ENCODE peak calls at places on chromosomes 7 and 10, in six cellular contexts. C is H9, Q is fibroblast of lung, T is neural progenitor cell, M is right atrium auricular region, V is psoas muscle. I is an unnamed sample.
A peak's percentile ranks its signal among the peaks of the same experiment; 100 is the strongest.

GRCh38 chr7:44961844-44962482 is 16.9 kb downstream of the MYO1G start:
- DNase-seq in M (no peak), V (no peak), T (no peak), C (peak; percentile 45), Q (no peak), I (peak; percentile 58)

GRCh38 chr10:133400624-133401424 is 6.9 kb downstream of the MTG1 start:
- DNase-seq in C (no peak), T (no peak), V (no peak), Q (no peak), M (no peak), I (no peak)

GRCh38 chr10:132977807-132978206 is 35.4 kb upstream of the CFAP46 start:
- DNase-seq in T (no peak), C (no peak), Q (no peak), V (peak; percentile 19), M (no peak), I (no peak)

GRCh38 chr7:158488225-158488889 is 99.3 kb downstream of the PTPRN2 start:
- DNase-seq in Q (no peak), M (no peak), T (no peak), V (no peak), C (no peak), I (no peak)

GRCh38 chr7:37585064-37585463 is 98.5 kb upstream of the GPR141 start:
- DNase-seq in T (no peak), M (no peak), V (no peak), Q (no peak), C (no peak), I (no peak)

GRCh38 chr7:104106106-104106505 is 101.7 kb downstream of the ORC5 start:
- DNase-seq in V (no peak), T (no peak), C (no peak), M (no peak), Q (peak; percentile 18), I (no peak)

GRCh38 chr10:7697304-7697822 is 5.8 kb upstream of the ITIH2 start:
- DNase-seq in T (no peak), V (no peak), C (no peak), M (no peak), Q (no peak), I (no peak)

GRCh38 chr10:93826355-93826754 is 67.4 kb upstream of the SLC35G1 start:
- DNase-seq in T (peak; percentile 41), Q (peak; percentile 20), C (no peak), M (no peak), V (no peak), I (no peak)

GRCh38 chr7:152511736-152512135 is 75.9 kb upstream of the KMT2C start:
- DNase-seq in C (no peak), M (no peak), Q (no peak), T (no peak), V (no peak), I (no peak)

GRCh38 chr10:12709516-12709915 is 292.0 kb downstream of the CCDC3 start:
- DNase-seq in V (no peak), M (no peak), T (no peak), C (no peak), Q (peak; percentile 63), I (no peak)

GRCh38 chr7:105797652-105798051 is 78.7 kb downstream of the ATXN7L1 start:
- DNase-seq in C (no peak), T (no peak), V (no peak), M (no peak), Q (no peak), I (no peak)
- H3K27ac ChIP-seq in C (no peak overlapping the region), T (no peak overlapping the region), V (no peak overlapping the region), M (no peak overlapping the region), Q (no peak overlapping the region), I (no peak overlapping the region)

GRCh38 chr10:22251751-22252285 is 34.0 kb upstream of the EBLN1 start:
- DNase-seq in T (peak; percentile 66), V (peak; percentile 79), Q (peak; percentile 58), C (peak; percentile 43), M (peak; percentile 68), I (peak; percentile 77)
- H3K27ac ChIP-seq in T (no peak overlapping the region), V (peak overlapping the region; percentile 87), Q (peak overlapping the region; percentile 95), C (no peak overlapping the region), M (peak overlapping the region; percentile 99), I (peak overlapping the region; percentile 92)

DNA sequence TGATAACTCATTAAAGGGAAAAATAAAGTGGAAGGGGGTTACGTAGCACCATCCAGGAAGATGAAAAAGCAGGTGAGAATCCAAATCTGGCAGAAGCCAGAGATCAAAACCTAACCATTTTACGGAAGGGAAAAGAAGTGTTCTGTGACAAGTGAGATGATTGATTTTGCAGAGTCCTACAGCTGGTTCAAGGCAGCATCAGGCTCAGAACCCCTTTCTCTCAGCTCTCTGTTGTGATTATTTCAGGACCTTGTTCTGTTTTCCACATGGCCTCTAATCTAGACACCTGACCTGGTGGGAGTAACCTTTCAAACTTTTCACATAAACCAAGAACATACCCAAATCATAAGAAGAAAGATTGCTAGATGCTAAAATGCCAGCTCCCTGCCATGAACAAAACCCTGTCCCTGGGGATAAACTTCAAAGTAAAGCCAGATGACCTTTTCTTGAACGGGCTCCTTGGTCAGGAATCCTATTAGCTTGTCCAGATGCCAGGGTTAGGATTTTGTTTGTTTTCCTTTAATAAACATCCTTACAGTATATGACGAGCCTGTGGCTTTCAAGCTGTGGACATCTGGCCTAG is 5.9 kb downstream of the DUSP5 start:
- DNase-seq in M (no peak), Q (no peak), V (no peak), C (no peak), T (no peak), I (no peak)
- H3K27ac ChIP-seq in M (peak overlapping the region; percentile 73), Q (peak overlapping the region; percentile 80), V (peak overlapping the region; percentile 27), C (no peak overlapping the region), T (no peak overlapping the region), I (peak overlapping the region; percentile 3)

GRCh38 chr10:44463511-44464121 is 78.7 kb upstream of the CXCL12 start:
- DNase-seq in C (no peak), Q (peak; percentile 92), M (no peak), T (no peak), V (no peak), I (no peak)
- H3K27ac ChIP-seq in C (no peak overlapping the region), Q (no peak overlapping the region), M (no peak overlapping the region), T (no peak overlapping the region), V (no peak overlapping the region), I (no peak overlapping the region)

DNA sequence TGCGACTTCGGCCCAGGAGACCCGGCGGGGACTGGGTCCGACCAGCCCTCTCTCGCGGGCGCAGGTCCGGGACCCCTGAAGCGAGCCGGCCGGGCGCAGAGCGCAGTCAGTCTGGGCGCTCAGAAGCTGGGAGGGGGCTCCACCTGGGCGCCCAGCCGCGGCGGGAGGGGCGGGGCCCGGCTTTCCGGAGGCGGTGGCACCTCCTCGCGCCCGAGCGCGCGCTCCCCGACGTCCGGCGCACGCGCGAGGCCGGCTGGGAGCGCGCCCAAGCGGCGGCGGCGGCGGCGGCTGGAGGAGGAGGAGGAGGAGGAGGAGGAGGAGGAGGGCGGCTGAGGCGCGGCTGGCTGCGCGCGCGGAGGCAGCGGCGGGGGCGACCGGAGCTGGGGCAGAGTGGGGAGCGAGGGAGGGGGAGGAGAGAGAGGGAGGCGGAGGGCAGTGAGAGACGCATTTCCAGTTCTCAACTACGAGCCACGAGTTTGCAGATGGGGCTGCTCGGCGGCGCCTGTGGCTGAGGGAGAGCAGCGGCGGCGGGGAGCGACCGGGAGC is at the start of gene PALS2:
- DNase-seq in T (peak; percentile 90), V (peak; percentile 89), M (peak; percentile 60), Q (peak; percentile 75), C (peak; percentile 84), I (peak; percentile 80)
- H3K27ac ChIP-seq in T (peak within 1 kb of the TSS; percentile 48), V (peak within 1 kb of the TSS; percentile 97), M (peak within 1 kb of the TSS; percentile 84), Q (peak within 1 kb of the TSS; percentile 30), C (no peak within 1 kb of the TSS), I (peak within 1 kb of the TSS; percentile 89)

GRCh38 chr7:24907311-24907886 is 72.6 kb downstream of the OSBPL3 start:
- DNase-seq in M (no peak), Q (peak; percentile 86), C (no peak), T (no peak), V (no peak), I (no peak)
- H3K27ac ChIP-seq in M (no peak overlapping the region), Q (no peak overlapping the region), C (no peak overlapping the region), T (no peak overlapping the region), V (no peak overlapping the region), I (no peak overlapping the region)